ENCODE peak calls at places on chromosomes 1 and 21, in eight cellular contexts. One of them, this sample, is unnamed.

GRCh38 chr21:35525443-35525842 is 476.3 kb upstream of the RUNX1 start:
- DNase-seq in fibroblast of pulmonary artery: no peak
- DNase-seq in HS-27A: peak
- DNase-seq in iPS-NIHi11: no peak
- DNase-seq in stimulated activated CD8-positive, alpha-beta memory T cell treated with anti-CD3 and anti-CD28 coated beads, Interleukin-15, amount 100 ng/mL, for 48 hours: no peak
- DNase-seq in HS-5: peak
- DNase-seq in HEK293T: no peak
- DNase-seq in activated CD8-positive, alpha-beta memory T cell treated with anti-CD3 and anti-CD28 coated beads, Interleukin-2, amount 10 ng/mL, durations not matched to agents 7 days and 5 days: peak
- DNase-seq in this sample: no peak

GRCh38 chr1:174976436-174977107 is 23.2 kb upstream of the CACYBP start:
- DNase-seq in fibroblast of pulmonary artery: peak
- DNase-seq in iPS-NIHi11: no peak
- DNase-seq in activated CD8-positive, alpha-beta memory T cell treated with anti-CD3 and anti-CD28 coated beads, Interleukin-2, amount 10 ng/mL, durations not matched to agents 7 days and 5 days: no peak
- DNase-seq in HS-27A: no peak
- DNase-seq in HEK293T: no peak
- DNase-seq in HS-5: no peak
- DNase-seq in stimulated activated CD8-positive, alpha-beta memory T cell treated with anti-CD3 and anti-CD28 coated beads, Interleukin-15, amount 100 ng/mL, for 48 hours: no peak
- DNase-seq in this sample: no peak

GRCh38 chr1:220680085-220680687 is 10.0 kb upstream of the C1orf115 start:
- DNase-seq in activated CD8-positive, alpha-beta memory T cell treated with anti-CD3 and anti-CD28 coated beads, Interleukin-2, amount 10 ng/mL, durations not matched to agents 7 days and 5 days: no peak
- DNase-seq in fibroblast of pulmonary artery: peak
- DNase-seq in HS-5: no peak
- DNase-seq in HS-27A: peak
- DNase-seq in HEK293T: peak
- DNase-seq in iPS-NIHi11: peak
- DNase-seq in stimulated activated CD8-positive, alpha-beta memory T cell treated with anti-CD3 and anti-CD28 coated beads, Interleukin-15, amount 100 ng/mL, for 48 hours: no peak
- DNase-seq in this sample: peak

GRCh38 chr1:95021085-95021484 is 51.7 kb downstream of the ALG14 start:
- DNase-seq in stimulated activated CD8-positive, alpha-beta memory T cell treated with anti-CD3 and anti-CD28 coated beads, Interleukin-15, amount 100 ng/mL, for 48 hours: no peak
- DNase-seq in HS-5: no peak
- DNase-seq in HEK293T: no peak
- DNase-seq in HS-27A: no peak
- DNase-seq in iPS-NIHi11: no peak
- DNase-seq in fibroblast of pulmonary artery: no peak
- DNase-seq in activated CD8-positive, alpha-beta memory T cell treated with anti-CD3 and anti-CD28 coated beads, Interleukin-2, amount 10 ng/mL, durations not matched to agents 7 days and 5 days: no peak
- DNase-seq in this sample: no peak

GRCh38 chr1:196535727-196536126 is 72.5 kb downstream of the KCNT2 start:
- DNase-seq in activated CD8-positive, alpha-beta memory T cell treated with anti-CD3 and anti-CD28 coated beads, Interleukin-2, amount 10 ng/mL, durations not matched to agents 7 days and 5 days: no peak
- DNase-seq in HS-5: peak
- DNase-seq in HS-27A: no peak
- DNase-seq in stimulated activated CD8-positive, alpha-beta memory T cell treated with anti-CD3 and anti-CD28 coated beads, Interleukin-15, amount 100 ng/mL, for 48 hours: no peak
- DNase-seq in fibroblast of pulmonary artery: peak
- DNase-seq in HEK293T: no peak
- DNase-seq in iPS-NIHi11: no peak
- DNase-seq in this sample: no peak

GRCh38 chr1:161390559-161390858 is 22.8 kb upstream of the CFAP126 start:
- DNase-seq in HS-5: peak
- DNase-seq in activated CD8-positive, alpha-beta memory T cell treated with anti-CD3 and anti-CD28 coated beads, Interleukin-2, amount 10 ng/mL, durations not matched to agents 7 days and 5 days: no peak
- DNase-seq in HEK293T: no peak
- DNase-seq in HS-27A: no peak
- DNase-seq in stimulated activated CD8-positive, alpha-beta memory T cell treated with anti-CD3 and anti-CD28 coated beads, Interleukin-15, amount 100 ng/mL, for 48 hours: no peak
- DNase-seq in iPS-NIHi11: no peak
- DNase-seq in fibroblast of pulmonary artery: no peak
- DNase-seq in this sample: no peak

GRCh38 chr1:92968138-92969032 is 7.1 kb upstream of the DIPK1A start:
- DNase-seq in stimulated activated CD8-positive, alpha-beta memory T cell treated with anti-CD3 and anti-CD28 coated beads, Interleukin-15, amount 100 ng/mL, for 48 hours: no peak
- DNase-seq in HS-27A: no peak
- DNase-seq in iPS-NIHi11: peak
- DNase-seq in activated CD8-positive, alpha-beta memory T cell treated with anti-CD3 and anti-CD28 coated beads, Interleukin-2, amount 10 ng/mL, durations not matched to agents 7 days and 5 days: no peak
- DNase-seq in fibroblast of pulmonary artery: peak
- DNase-seq in HEK293T: no peak
- DNase-seq in HS-5: no peak
- DNase-seq in this sample: no peak

GRCh38 chr1:202113690-202114300 is 8.9 kb upstream of the GPR37L1 start:
- DNase-seq in HS-5: no peak
- DNase-seq in HEK293T: no peak
- DNase-seq in activated CD8-positive, alpha-beta memory T cell treated with anti-CD3 and anti-CD28 coated beads, Interleukin-2, amount 10 ng/mL, durations not matched to agents 7 days and 5 days: no peak
- DNase-seq in stimulated activated CD8-positive, alpha-beta memory T cell treated with anti-CD3 and anti-CD28 coated beads, Interleukin-15, amount 100 ng/mL, for 48 hours: no peak
- DNase-seq in iPS-NIHi11: no peak
- DNase-seq in HS-27A: no peak
- DNase-seq in fibroblast of pulmonary artery: no peak
- DNase-seq in this sample: no peak

GRCh38 chr1:165056914-165057313 is 299.6 kb downstream of the LMX1A start:
- DNase-seq in iPS-NIHi11: no peak
- DNase-seq in HEK293T: peak
- DNase-seq in activated CD8-positive, alpha-beta memory T cell treated with anti-CD3 and anti-CD28 coated beads, Interleukin-2, amount 10 ng/mL, durations not matched to agents 7 days and 5 days: no peak
- DNase-seq in fibroblast of pulmonary artery: no peak
- DNase-seq in stimulated activated CD8-positive, alpha-beta memory T cell treated with anti-CD3 and anti-CD28 coated beads, Interleukin-15, amount 100 ng/mL, for 48 hours: no peak
- DNase-seq in HS-27A: no peak
- DNase-seq in HS-5: no peak
- DNase-seq in this sample: no peak

GRCh38 chr1:78045850-78046778 is at the start of gene GIPC2:
- DNase-seq in activated CD8-positive, alpha-beta memory T cell treated with anti-CD3 and anti-CD28 coated beads, Interleukin-2, amount 10 ng/mL, durations not matched to agents 7 days and 5 days: peak
- DNase-seq in HEK293T: no peak
- DNase-seq in HS-27A: no peak
- DNase-seq in fibroblast of pulmonary artery: peak
- DNase-seq in HS-5: no peak
- DNase-seq in stimulated activated CD8-positive, alpha-beta memory T cell treated with anti-CD3 and anti-CD28 coated beads, Interleukin-15, amount 100 ng/mL, for 48 hours: peak
- DNase-seq in iPS-NIHi11: peak
- DNase-seq in this sample: peak

GRCh38 chr1:19512545-19512944 is 27.2 kb upstream of the CAPZB start:
- DNase-seq in HS-5: peak
- DNase-seq in activated CD8-positive, alpha-beta memory T cell treated with anti-CD3 and anti-CD28 coated beads, Interleukin-2, amount 10 ng/mL, durations not matched to agents 7 days and 5 days: no peak
- DNase-seq in fibroblast of pulmonary artery: peak
- DNase-seq in HEK293T: no peak
- DNase-seq in iPS-NIHi11: no peak
- DNase-seq in stimulated activated CD8-positive, alpha-beta memory T cell treated with anti-CD3 and anti-CD28 coated beads, Interleukin-15, amount 100 ng/mL, for 48 hours: no peak
- DNase-seq in HS-27A: no peak
- DNase-seq in this sample: no peak

GRCh38 chr21:33230518-33231324 is 983 bp downstream of the IFNAR2 start:
- DNase-seq in HS-27A: peak
- DNase-seq in HS-5: peak
- DNase-seq in fibroblast of pulmonary artery: peak
- DNase-seq in stimulated activated CD8-positive, alpha-beta memory T cell treated with anti-CD3 and anti-CD28 coated beads, Interleukin-15, amount 100 ng/mL, for 48 hours: peak
- DNase-seq in activated CD8-positive, alpha-beta memory T cell treated with anti-CD3 and anti-CD28 coated beads, Interleukin-2, amount 10 ng/mL, durations not matched to agents 7 days and 5 days: peak
- DNase-seq in HEK293T: peak
- DNase-seq in iPS-NIHi11: peak
- DNase-seq in this sample: peak

GRCh38 chr1:75796376-75797272 is at the start of gene MSH4:
- DNase-seq in fibroblast of pulmonary artery: no peak
- DNase-seq in activated CD8-positive, alpha-beta memory T cell treated with anti-CD3 and anti-CD28 coated beads, Interleukin-2, amount 10 ng/mL, durations not matched to agents 7 days and 5 days: no peak
- DNase-seq in iPS-NIHi11: peak
- DNase-seq in HS-5: no peak
- DNase-seq in stimulated activated CD8-positive, alpha-beta memory T cell treated with anti-CD3 and anti-CD28 coated beads, Interleukin-15, amount 100 ng/mL, for 48 hours: no peak
- DNase-seq in HS-27A: no peak
- DNase-seq in HEK293T: peak
- DNase-seq in this sample: peak

GRCh38 chr1:12518956-12519707 is 98.9 kb downstream of the DHRS3 start:
- DNase-seq in HS-27A: no peak
- DNase-seq in iPS-NIHi11: no peak
- DNase-seq in HS-5: no peak
- DNase-seq in HEK293T: no peak
- DNase-seq in fibroblast of pulmonary artery: peak
- DNase-seq in stimulated activated CD8-positive, alpha-beta memory T cell treated with anti-CD3 and anti-CD28 coated beads, Interleukin-15, amount 100 ng/mL, for 48 hours: peak
- DNase-seq in activated CD8-positive, alpha-beta memory T cell treated with anti-CD3 and anti-CD28 coated beads, Interleukin-2, amount 10 ng/mL, durations not matched to agents 7 days and 5 days: peak
- DNase-seq in this sample: no peak

GRCh38 chr1:234188454-234188792 is 184.8 kb upstream of the COA6 start:
- DNase-seq in HS-27A: no peak
- DNase-seq in HEK293T: no peak
- DNase-seq in stimulated activated CD8-positive, alpha-beta memory T cell treated with anti-CD3 and anti-CD28 coated beads, Interleukin-15, amount 100 ng/mL, for 48 hours: no peak
- DNase-seq in HS-5: no peak
- DNase-seq in activated CD8-positive, alpha-beta memory T cell treated with anti-CD3 and anti-CD28 coated beads, Interleukin-2, amount 10 ng/mL, durations not matched to agents 7 days and 5 days: no peak
- DNase-seq in iPS-NIHi11: no peak
- DNase-seq in fibroblast of pulmonary artery: no peak
- DNase-seq in this sample: no peak

GRCh38 chr1:3058263-3059030 is 10.6 kb upstream of the PRDM16 start:
- DNase-seq in HS-27A: no peak
- DNase-seq in stimulated activated CD8-positive, alpha-beta memory T cell treated with anti-CD3 and anti-CD28 coated beads, Interleukin-15, amount 100 ng/mL, for 48 hours: no peak
- DNase-seq in HS-5: no peak
- DNase-seq in fibroblast of pulmonary artery: no peak
- DNase-seq in activated CD8-positive, alpha-beta memory T cell treated with anti-CD3 and anti-CD28 coated beads, Interleukin-2, amount 10 ng/mL, durations not matched to agents 7 days and 5 days: no peak
- DNase-seq in HEK293T: no peak
- DNase-seq in iPS-NIHi11: no peak
- DNase-seq in this sample: no peak

GRCh38 chr1:109980324-109981127 is 4.0 kb upstream of the AHCYL1 start:
- DNase-seq in HS-27A: no peak
- DNase-seq in HS-5: no peak
- DNase-seq in activated CD8-positive, alpha-beta memory T cell treated with anti-CD3 and anti-CD28 coated beads, Interleukin-2, amount 10 ng/mL, durations not matched to agents 7 days and 5 days: no peak
- DNase-seq in HEK293T: no peak
- DNase-seq in stimulated activated CD8-positive, alpha-beta memory T cell treated with anti-CD3 and anti-CD28 coated beads, Interleukin-15, amount 100 ng/mL, for 48 hours: no peak
- DNase-seq in iPS-NIHi11: peak
- DNase-seq in fibroblast of pulmonary artery: no peak
- DNase-seq in this sample: peak

GRCh38 chr1:209871006-209871405 is 43.2 kb downstream of the UTP25 start:
- DNase-seq in fibroblast of pulmonary artery: no peak
- DNase-seq in activated CD8-positive, alpha-beta memory T cell treated with anti-CD3 and anti-CD28 coated beads, Interleukin-2, amount 10 ng/mL, durations not matched to agents 7 days and 5 days: no peak
- DNase-seq in HS-5: no peak
- DNase-seq in stimulated activated CD8-positive, alpha-beta memory T cell treated with anti-CD3 and anti-CD28 coated beads, Interleukin-15, amount 100 ng/mL, for 48 hours: no peak
- DNase-seq in HS-27A: no peak
- DNase-seq in HEK293T: no peak
- DNase-seq in iPS-NIHi11: no peak
- DNase-seq in this sample: no peak

GRCh38 chr1:205301842-205302588 is 19.5 kb downstream of the NUAK2 start:
- DNase-seq in activated CD8-positive, alpha-beta memory T cell treated with anti-CD3 and anti-CD28 coated beads, Interleukin-2, amount 10 ng/mL, durations not matched to agents 7 days and 5 days: no peak
- DNase-seq in iPS-NIHi11: no peak
- DNase-seq in HEK293T: no peak
- DNase-seq in stimulated activated CD8-positive, alpha-beta memory T cell treated with anti-CD3 and anti-CD28 coated beads, Interleukin-15, amount 100 ng/mL, for 48 hours: no peak
- DNase-seq in HS-5: no peak
- DNase-seq in fibroblast of pulmonary artery: peak
- DNase-seq in HS-27A: no peak
- DNase-seq in this sample: no peak

This sample was measured in D341Med.